ENCODE peak calls at places on chromosomes 7 and 10, in six cellular contexts. M is tibial nerve, Q is tibial artery, J is pancreas, I is endothelial cell of umbilical vein, V is prostate gland. B is an unnamed sample.

GRCh38 chr7:17814058-17814457 is 126.2 kb downstream of the SNX13 start:
- DNase-seq in M (no peak), Q (no peak), J (no peak), I (no peak), V (no peak), B (no peak)

GRCh38 chr7:154879629-154880028 is 123.3 kb downstream of the PAXIP1 start:
- DNase-seq in M (no peak), Q (no peak), J (no peak), I (no peak), V (no peak), B (no peak)

GRCh38 chr7:149310113-149310836 is 48.3 kb downstream of the ZNF783 start:
- DNase-seq in M (no peak), Q (no peak), J (no peak), I (peak; percentile 69), V (no peak), B (no peak)

GRCh38 chr7:101936612-101937231 is 119.3 kb downstream of the CUX1 start:
- DNase-seq in M (no peak), Q (no peak), J (no peak), I (peak; percentile 34), V (peak; percentile 45), B (no peak)

GRCh38 chr10:133131754-133132710 is 28.0 kb upstream of the KNDC1 start:
- DNase-seq in M (no peak), Q (no peak), J (no peak), I (no peak), V (no peak), B (peak; percentile 71)

GRCh38 chr7:84532196-84532595 is 337.6 kb upstream of the SEMA3A start:
- DNase-seq in M (no peak), Q (no peak), J (no peak), I (no peak), V (no peak), B (no peak)

GRCh38 chr10:103812004-103812403 is 43.4 kb downstream of the SH3PXD2A start:
- DNase-seq in M (no peak), Q (no peak), J (peak; percentile 67), I (no peak), V (no peak), B (peak; percentile 78)

GRCh38 chr7:132118641-132119040 is 457.6 kb downstream of the PLXNA4 start:
- DNase-seq in M (no peak), Q (no peak), J (no peak), I (no peak), V (no peak), B (no peak)

GRCh38 chr7:141785711-141786552 is 4.1 kb upstream of the TAS2R5 start:
- DNase-seq in M (no peak), Q (no peak), J (peak; percentile 6), I (peak; percentile 71), V (no peak), B (peak; percentile 32)

GRCh38 chr7:28779929-28780328 is 178.2 kb downstream of the TRIL start:
- DNase-seq in M (no peak), Q (no peak), J (no peak), I (no peak), V (no peak), B (no peak)

GRCh38 chr10:13346280-13346819 is 1.7 kb downstream of the SEPHS1 start:
- DNase-seq in M (no peak), Q (no peak), J (no peak), I (peak; percentile 65), V (no peak), B (no peak)

GRCh38 chr10:122515022-122515424 is 45.5 kb upstream of the DMBT1 start:
- DNase-seq in M (no peak), Q (no peak), J (no peak), I (no peak), V (no peak), B (no peak)

GRCh38 chr7:99003419-99003818 is 125.1 kb downstream of the TRRAP start:
- DNase-seq in M (no peak), Q (no peak), J (no peak), I (no peak), V (no peak), B (no peak)
- H3K36me3 ChIP-seq in M (peaks cover 100% of the 10 kb centered on the region), Q (peaks cover 100% of the 10 kb centered on the region), J (peaks cover 61% of the 10 kb centered on the region), I (peaks cover 63% of the 10 kb centered on the region), V (no peaks in the 10 kb centered on the region), B (peaks cover 78% of the 10 kb centered on the region)

GRCh38 chr10:71798308-71798624 is 24.9 kb upstream of the VSIR start:
- DNase-seq in M (no peak), Q (no peak), J (no peak), I (no peak), V (no peak), B (no peak)
- H3K4me3 ChIP-seq in M (no peak overlapping the region), Q (no peak overlapping the region), J (no peak overlapping the region), I (no peak overlapping the region), V (no peak overlapping the region), B (no peak overlapping the region)

GRCh38 chr7:116539879-116540278 is 15.0 kb downstream of the CAV1 start:
- DNase-seq in M (no peak), Q (no peak), J (no peak), I (no peak), V (no peak), B (no peak)
- H3K36me3 ChIP-seq in M (peaks cover 29% of the 10 kb centered on the region), Q (peaks cover 19% of the 10 kb centered on the region), J (no peaks in the 10 kb centered on the region), I (peaks cover 26% of the 10 kb centered on the region), V (no peaks in the 10 kb centered on the region), B (no peaks in the 10 kb centered on the region)

GRCh38 chr7:128031901-128032604 is 816 bp upstream of the LRRC4 start:
- DNase-seq in M (no peak), Q (no peak), J (no peak), I (peak; percentile 85), V (peak; percentile 16), B (no peak)
- H3K4me3 ChIP-seq in M (peak overlapping the region; percentile 39), Q (peak overlapping the region; percentile 58), J (no peak overlapping the region), I (no peak overlapping the region), V (peak overlapping the region; percentile 35), B (peak overlapping the region; percentile 11)